ENCODE peak calls at places on chromosomes 12 and 14, in seven cellular contexts. One of them, this sample, is unnamed.

GRCh38 chr12:66741919-66742318 is 63.0 kb upstream of the GRIP1 start:
- DNase-seq in fibroblast of lung: no peak
- DNase-seq in OCI-LY7: no peak
- DNase-seq in fibroblast of mammary gland: no peak
- DNase-seq in naive B cell: no peak
- DNase-seq in stimulated activated CD4-positive, alpha-beta T cell treated with anti-CD3 and anti-CD28 coated beads, TNF-alpha, amount 100 ng/mL, for 1 hour: no peak
- DNase-seq in MCF 10A: no peak
- DNase-seq in this sample: no peak

GRCh38 chr12:115943630-115944391 is 333.7 kb downstream of the MED13L start:
- DNase-seq in fibroblast of lung: peak; percentile 82
- DNase-seq in OCI-LY7: no peak
- DNase-seq in fibroblast of mammary gland: peak; percentile 50
- DNase-seq in naive B cell: no peak
- DNase-seq in stimulated activated CD4-positive, alpha-beta T cell treated with anti-CD3 and anti-CD28 coated beads, TNF-alpha, amount 100 ng/mL, for 1 hour: no peak
- DNase-seq in MCF 10A: no peak
- DNase-seq in this sample: no peak

GRCh38 chr12:108792361-108793292 is 61.3 kb upstream of the CORO1C start:
- DNase-seq in fibroblast of lung: no peak
- DNase-seq in OCI-LY7: no peak
- DNase-seq in fibroblast of mammary gland: no peak
- DNase-seq in naive B cell: no peak
- DNase-seq in stimulated activated CD4-positive, alpha-beta T cell treated with anti-CD3 and anti-CD28 coated beads, TNF-alpha, amount 100 ng/mL, for 1 hour: no peak
- DNase-seq in MCF 10A: no peak
- DNase-seq in this sample: no peak

GRCh38 chr14:89212386-89213235 is 204.4 kb downstream of the FOXN3 start:
- DNase-seq in fibroblast of lung: no peak
- DNase-seq in OCI-LY7: no peak
- DNase-seq in fibroblast of mammary gland: no peak
- DNase-seq in naive B cell: no peak
- DNase-seq in stimulated activated CD4-positive, alpha-beta T cell treated with anti-CD3 and anti-CD28 coated beads, TNF-alpha, amount 100 ng/mL, for 1 hour: no peak
- DNase-seq in MCF 10A: no peak
- DNase-seq in this sample: no peak

GRCh38 chr12:108302471-108303311 is 36.4 kb downstream of the CMKLR1 start:
- DNase-seq in fibroblast of lung: peak; percentile 21
- DNase-seq in OCI-LY7: no peak
- DNase-seq in fibroblast of mammary gland: peak; percentile 68
- DNase-seq in naive B cell: no peak
- DNase-seq in stimulated activated CD4-positive, alpha-beta T cell treated with anti-CD3 and anti-CD28 coated beads, TNF-alpha, amount 100 ng/mL, for 1 hour: no peak
- DNase-seq in MCF 10A: peak; percentile 82
- DNase-seq in this sample: no peak

GRCh38 chr14:98946995-98947394 is 325.0 kb downstream of the BCL11B start:
- DNase-seq in fibroblast of lung: peak; percentile 46
- DNase-seq in OCI-LY7: no peak
- DNase-seq in fibroblast of mammary gland: no peak
- DNase-seq in naive B cell: no peak
- DNase-seq in stimulated activated CD4-positive, alpha-beta T cell treated with anti-CD3 and anti-CD28 coated beads, TNF-alpha, amount 100 ng/mL, for 1 hour: no peak
- DNase-seq in MCF 10A: no peak
- DNase-seq in this sample: no peak

GRCh38 chr14:23299558-23299957 is 3.1 kb downstream of the PPP1R3E start:
- DNase-seq in fibroblast of lung: peak; percentile 80
- DNase-seq in OCI-LY7: peak; percentile 52
- DNase-seq in fibroblast of mammary gland: peak; percentile 78
- DNase-seq in naive B cell: no peak
- DNase-seq in stimulated activated CD4-positive, alpha-beta T cell treated with anti-CD3 and anti-CD28 coated beads, TNF-alpha, amount 100 ng/mL, for 1 hour: no peak
- DNase-seq in MCF 10A: peak; percentile 55
- DNase-seq in this sample: peak; percentile 60

GRCh38 chr12:91382081-91382543 is 199.5 kb upstream of the DCN start:
- DNase-seq in fibroblast of lung: peak; percentile 84
- DNase-seq in OCI-LY7: peak; percentile 77
- DNase-seq in fibroblast of mammary gland: peak; percentile 83
- DNase-seq in naive B cell: peak; percentile 76
- DNase-seq in stimulated activated CD4-positive, alpha-beta T cell treated with anti-CD3 and anti-CD28 coated beads, TNF-alpha, amount 100 ng/mL, for 1 hour: peak; percentile 77
- DNase-seq in MCF 10A: peak; percentile 84
- DNase-seq in this sample: peak; percentile 85

GRCh38 chr12:132686831-132687210 is 321 bp downstream of the POLE start:
- DNase-seq in fibroblast of lung: no peak
- DNase-seq in OCI-LY7: no peak
- DNase-seq in fibroblast of mammary gland: no peak
- DNase-seq in naive B cell: no peak
- DNase-seq in stimulated activated CD4-positive, alpha-beta T cell treated with anti-CD3 and anti-CD28 coated beads, TNF-alpha, amount 100 ng/mL, for 1 hour: no peak
- DNase-seq in MCF 10A: peak; percentile 17
- DNase-seq in this sample: no peak

This sample was measured in OCI-M1.